ENCODE peak calls at places on chromosomes 7 and 10, in ten cellular contexts. One of them, this sample, is unnamed.

GRCh38 chr7:128166603-128167315 is 74.3 kb upstream of the LEP start:
- DNase-seq in testis: no peak
- DNase-seq in AG04450: no peak
- DNase-seq in Calu3: peak
- DNase-seq in dorsolateral prefrontal cortex: no peak
- DNase-seq in lung: no peak
- DNase-seq in GM20000: peak
- DNase-seq in transverse colon: no peak
- DNase-seq in WTC11: peak
- DNase-seq in heart left ventricle: no peak
- DNase-seq in this sample: peak

GRCh38 chr10:20885678-20886077 is 11.4 kb downstream of the NEBL start:
- DNase-seq in lung: no peak
- DNase-seq in GM20000: no peak
- DNase-seq in dorsolateral prefrontal cortex: no peak
- DNase-seq in transverse colon: no peak
- DNase-seq in Calu3: peak
- DNase-seq in testis: no peak
- DNase-seq in WTC11: no peak
- DNase-seq in heart left ventricle: no peak
- DNase-seq in AG04450: no peak
- DNase-seq in this sample: peak

GRCh38 chr7:2814186-2814530 is 29.9 kb downstream of the GNA12 start:
- DNase-seq in Calu3: no peak
- DNase-seq in testis: no peak
- DNase-seq in WTC11: no peak
- DNase-seq in dorsolateral prefrontal cortex: no peak
- DNase-seq in lung: no peak
- DNase-seq in heart left ventricle: no peak
- DNase-seq in AG04450: no peak
- DNase-seq in transverse colon: no peak
- DNase-seq in GM20000: no peak
- DNase-seq in this sample: no peak

GRCh38 chr7:14786314-14786895 is 116.1 kb downstream of the DGKB start:
- DNase-seq in GM20000: no peak
- DNase-seq in AG04450: no peak
- DNase-seq in lung: no peak
- DNase-seq in WTC11: no peak
- DNase-seq in Calu3: no peak
- DNase-seq in dorsolateral prefrontal cortex: no peak
- DNase-seq in heart left ventricle: no peak
- DNase-seq in testis: no peak
- DNase-seq in transverse colon: no peak
- DNase-seq in this sample: no peak

GRCh38 chr7:87029078-87029477 is 30.4 kb downstream of the ELAPOR2 start:
- DNase-seq in dorsolateral prefrontal cortex: no peak
- DNase-seq in Calu3: no peak
- DNase-seq in lung: no peak
- DNase-seq in AG04450: no peak
- DNase-seq in transverse colon: no peak
- DNase-seq in heart left ventricle: no peak
- DNase-seq in WTC11: no peak
- DNase-seq in GM20000: no peak
- DNase-seq in testis: no peak
- DNase-seq in this sample: no peak

GRCh38 chr7:116455009-116455408 is 44.5 kb upstream of the CAV2 start:
- DNase-seq in WTC11: no peak
- DNase-seq in AG04450: no peak
- DNase-seq in Calu3: no peak
- DNase-seq in testis: no peak
- DNase-seq in heart left ventricle: no peak
- DNase-seq in transverse colon: no peak
- DNase-seq in GM20000: no peak
- DNase-seq in lung: no peak
- DNase-seq in dorsolateral prefrontal cortex: no peak
- DNase-seq in this sample: peak

GRCh38 chr7:102152672-102153585 is 133.7 kb upstream of the SH2B2 start:
- DNase-seq in GM20000: no peak
- DNase-seq in WTC11: peak
- DNase-seq in heart left ventricle: peak
- DNase-seq in transverse colon: no peak
- DNase-seq in dorsolateral prefrontal cortex: no peak
- DNase-seq in testis: no peak
- DNase-seq in lung: peak
- DNase-seq in AG04450: no peak
- DNase-seq in Calu3: peak
- DNase-seq in this sample: peak

GRCh38 chr7:44882899-44883298 is 2.4 kb downstream of the PURB start:
- DNase-seq in WTC11: no peak
- DNase-seq in dorsolateral prefrontal cortex: no peak
- DNase-seq in AG04450: no peak
- DNase-seq in GM20000: no peak
- DNase-seq in testis: no peak
- DNase-seq in lung: no peak
- DNase-seq in transverse colon: no peak
- DNase-seq in Calu3: no peak
- DNase-seq in heart left ventricle: no peak
- DNase-seq in this sample: peak

GRCh38 chr7:127802845-127803244 is 150.9 kb downstream of the SND1 start:
- DNase-seq in dorsolateral prefrontal cortex: no peak
- DNase-seq in heart left ventricle: no peak
- DNase-seq in WTC11: no peak
- DNase-seq in GM20000: no peak
- DNase-seq in transverse colon: no peak
- DNase-seq in Calu3: no peak
- DNase-seq in AG04450: no peak
- DNase-seq in testis: no peak
- DNase-seq in lung: no peak
- DNase-seq in this sample: no peak

GRCh38 chr10:51896849-51897248 is 197.5 kb upstream of the CSTF2T start:
- DNase-seq in transverse colon: no peak
- DNase-seq in testis: no peak
- DNase-seq in heart left ventricle: no peak
- DNase-seq in AG04450: peak
- DNase-seq in WTC11: no peak
- DNase-seq in dorsolateral prefrontal cortex: no peak
- DNase-seq in Calu3: no peak
- DNase-seq in GM20000: no peak
- DNase-seq in lung: no peak
- DNase-seq in this sample: peak

GRCh38 chr7:77716804-77717203 is 20.5 kb downstream of the RSBN1L start:
- DNase-seq in AG04450: no peak
- DNase-seq in transverse colon: no peak
- DNase-seq in WTC11: no peak
- DNase-seq in lung: no peak
- DNase-seq in dorsolateral prefrontal cortex: no peak
- DNase-seq in heart left ventricle: no peak
- DNase-seq in GM20000: no peak
- DNase-seq in testis: no peak
- DNase-seq in Calu3: no peak
- DNase-seq in this sample: no peak

GRCh38 chr7:101555921-101556275 is 73.2 kb downstream of the MYL10 start:
- DNase-seq in dorsolateral prefrontal cortex: no peak
- DNase-seq in GM20000: peak
- DNase-seq in WTC11: no peak
- DNase-seq in transverse colon: peak
- DNase-seq in heart left ventricle: no peak
- DNase-seq in testis: no peak
- DNase-seq in lung: no peak
- DNase-seq in AG04450: no peak
- DNase-seq in Calu3: no peak
- DNase-seq in this sample: no peak

DNA sequence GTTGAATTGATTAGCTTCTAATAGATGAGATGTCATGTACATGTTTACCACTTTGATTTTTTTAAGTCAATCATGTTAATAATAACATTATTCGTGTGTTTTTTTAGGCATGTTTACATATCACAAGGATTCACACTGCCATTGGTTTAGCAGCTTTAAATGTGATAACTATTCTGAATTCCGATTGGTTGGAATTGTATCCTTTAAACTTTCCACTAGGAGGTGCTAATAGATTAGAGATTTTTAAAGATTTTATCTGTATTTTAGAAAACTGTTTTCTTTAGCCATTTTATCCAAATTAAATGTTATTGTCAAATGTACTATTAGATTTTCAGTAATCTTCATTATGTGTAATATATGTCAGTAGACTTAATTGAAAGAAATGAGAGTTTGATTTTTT is 83.2 kb downstream of the HECTD2 start:
- DNase-seq in AG04450: no peak
- DNase-seq in lung: no peak
- DNase-seq in heart left ventricle: no peak
- DNase-seq in dorsolateral prefrontal cortex: no peak
- DNase-seq in Calu3: no peak
- DNase-seq in testis: no peak
- DNase-seq in WTC11: no peak
- DNase-seq in transverse colon: no peak
- DNase-seq in GM20000: peak
- DNase-seq in this sample: peak
- TF ChIP-seq CTCF in AG04450: peak
- TF ChIP-seq CTCF in lung: no peak
- TF ChIP-seq CTCF in heart left ventricle: peak
- TF ChIP-seq CTCF in dorsolateral prefrontal cortex: peak
- TF ChIP-seq CTCF in Calu3: no peak
- TF ChIP-seq CTCF in testis: peak
- TF ChIP-seq CTCF in WTC11: no peak
- TF ChIP-seq CTCF in transverse colon: peak
- TF ChIP-seq CTCF in GM20000: no peak
- TF ChIP-seq CTCF in this sample: peak

DNA sequence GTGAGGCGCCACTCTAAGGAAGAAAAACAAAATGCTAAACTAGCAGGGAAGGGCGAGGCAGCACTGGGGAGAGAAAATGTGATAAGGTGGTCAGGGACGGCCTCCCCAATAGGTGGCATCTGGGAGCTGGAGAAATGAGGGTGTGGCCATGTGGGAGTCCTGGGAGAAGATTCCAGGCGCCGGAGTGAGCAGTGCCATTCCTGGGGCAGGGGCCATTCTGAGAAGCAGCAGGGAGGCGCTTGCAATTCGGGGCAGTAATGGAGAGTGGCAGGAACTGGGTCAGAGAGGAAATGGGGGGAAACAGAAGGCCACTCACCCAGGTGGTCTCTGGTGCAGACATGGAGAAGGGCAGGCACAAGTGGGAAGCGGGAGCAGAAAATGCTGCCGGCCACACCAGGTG is 61.8 kb upstream of the LRRC18 start:
- DNase-seq in transverse colon: no peak
- DNase-seq in dorsolateral prefrontal cortex: no peak
- DNase-seq in testis: peak
- DNase-seq in WTC11: peak
- DNase-seq in heart left ventricle: no peak
- DNase-seq in AG04450: no peak
- DNase-seq in Calu3: no peak
- DNase-seq in lung: no peak
- DNase-seq in GM20000: no peak
- DNase-seq in this sample: no peak
- TF ChIP-seq CTCF in transverse colon: no peak
- TF ChIP-seq CTCF in dorsolateral prefrontal cortex: no peak
- TF ChIP-seq CTCF in testis: peak
- TF ChIP-seq CTCF in WTC11: no peak
- TF ChIP-seq CTCF in heart left ventricle: peak
- TF ChIP-seq CTCF in AG04450: peak
- TF ChIP-seq CTCF in Calu3: no peak
- TF ChIP-seq CTCF in lung: no peak
- TF ChIP-seq CTCF in GM20000: no peak
- TF ChIP-seq CTCF in this sample: no peak

GRCh38 chr10:61472090-61472674 is 19.0 kb upstream of the TMEM26 start:
- DNase-seq in Calu3: no peak
- DNase-seq in lung: no peak
- DNase-seq in AG04450: no peak
- DNase-seq in transverse colon: no peak
- DNase-seq in testis: no peak
- DNase-seq in WTC11: no peak
- DNase-seq in GM20000: no peak
- DNase-seq in heart left ventricle: no peak
- DNase-seq in dorsolateral prefrontal cortex: no peak
- DNase-seq in this sample: no peak
- TF ChIP-seq CTCF in Calu3: no peak
- TF ChIP-seq CTCF in lung: no peak
- TF ChIP-seq CTCF in AG04450: no peak
- TF ChIP-seq CTCF in transverse colon: no peak
- TF ChIP-seq CTCF in testis: no peak
- TF ChIP-seq CTCF in WTC11: no peak
- TF ChIP-seq CTCF in GM20000: no peak
- TF ChIP-seq CTCF in heart left ventricle: no peak
- TF ChIP-seq CTCF in dorsolateral prefrontal cortex: no peak
- TF ChIP-seq CTCF in this sample: no peak

GRCh38 chr10:124537166-124537725 is 75.6 kb downstream of the LHPP start:
- DNase-seq in GM20000: no peak
- DNase-seq in lung: no peak
- DNase-seq in transverse colon: no peak
- DNase-seq in dorsolateral prefrontal cortex: no peak
- DNase-seq in AG04450: no peak
- DNase-seq in Calu3: no peak
- DNase-seq in testis: no peak
- DNase-seq in heart left ventricle: no peak
- DNase-seq in WTC11: no peak
- DNase-seq in this sample: no peak

GRCh38 chr10:124538669-124539068 is 77.0 kb downstream of the LHPP start:
- DNase-seq in dorsolateral prefrontal cortex: no peak
- DNase-seq in AG04450: no peak
- DNase-seq in heart left ventricle: no peak
- DNase-seq in Calu3: no peak
- DNase-seq in testis: no peak
- DNase-seq in GM20000: no peak
- DNase-seq in transverse colon: no peak
- DNase-seq in lung: no peak
- DNase-seq in WTC11: no peak
- DNase-seq in this sample: no peak

GRCh38 chr10:124536496-124537050 is 75.0 kb downstream of the LHPP start:
- DNase-seq in testis: no peak
- DNase-seq in heart left ventricle: no peak
- DNase-seq in Calu3: no peak
- DNase-seq in lung: no peak
- DNase-seq in dorsolateral prefrontal cortex: no peak
- DNase-seq in transverse colon: no peak
- DNase-seq in AG04450: no peak
- DNase-seq in WTC11: no peak
- DNase-seq in GM20000: no peak
- DNase-seq in this sample: no peak

GRCh38 chr10:124535731-124536495 is 74.3 kb downstream of the LHPP start:
- DNase-seq in lung: no peak
- DNase-seq in Calu3: no peak
- DNase-seq in AG04450: no peak
- DNase-seq in GM20000: peak
- DNase-seq in WTC11: no peak
- DNase-seq in testis: no peak
- DNase-seq in heart left ventricle: no peak
- DNase-seq in dorsolateral prefrontal cortex: no peak
- DNase-seq in transverse colon: no peak
- DNase-seq in this sample: no peak

DNA sequence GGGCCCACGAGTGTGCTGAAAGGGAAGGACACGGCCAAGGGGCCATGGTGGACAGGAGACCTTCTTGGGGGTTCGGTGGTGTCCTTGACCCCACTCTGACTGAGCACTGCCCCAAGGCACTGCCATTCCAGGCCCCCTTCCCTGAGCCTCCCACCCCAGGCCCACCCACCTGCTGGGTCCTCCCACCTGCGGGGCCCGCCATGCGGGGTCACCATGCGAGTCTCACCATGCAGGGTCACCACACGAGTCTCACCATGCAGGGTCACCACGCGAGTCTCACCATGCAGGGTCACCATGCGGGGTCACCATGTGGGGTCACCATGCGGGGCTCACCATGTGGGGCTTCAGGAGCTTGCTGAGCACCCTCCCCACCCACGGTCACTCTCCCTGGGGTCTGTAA is 76.3 kb downstream of the LHPP start:
- DNase-seq in GM20000: no peak
- DNase-seq in heart left ventricle: no peak
- DNase-seq in transverse colon: no peak
- DNase-seq in dorsolateral prefrontal cortex: no peak
- DNase-seq in Calu3: no peak
- DNase-seq in AG04450: no peak
- DNase-seq in testis: no peak
- DNase-seq in WTC11: no peak
- DNase-seq in lung: no peak
- DNase-seq in this sample: no peak
- TF ChIP-seq CTCF in GM20000: no peak
- TF ChIP-seq CTCF in heart left ventricle: no peak
- TF ChIP-seq CTCF in transverse colon: no peak
- TF ChIP-seq CTCF in dorsolateral prefrontal cortex: no peak
- TF ChIP-seq CTCF in Calu3: no peak
- TF ChIP-seq CTCF in AG04450: no peak
- TF ChIP-seq CTCF in testis: no peak
- TF ChIP-seq CTCF in WTC11: no peak
- TF ChIP-seq CTCF in lung: no peak
- TF ChIP-seq CTCF in this sample: no peak

This sample was measured in epithelial cell of esophagus.